ENCODE peak calls at places on chromosomes 2 and 18, in eight cellular contexts. E is lower lobe of right lung, F is heart left ventricle, J is heart right ventricle, U is adrenal gland, R is A549, G is keratinocyte, D is gastrocnemius medialis. W is an unnamed sample.

GRCh38 chr2:88182721-88183120 is 12.6 kb downstream of the THNSL2 start:
- DNase-seq in E (no peak), F (no peak), J (no peak), U (no peak), R (no peak), G (no peak), D (no peak), W (no peak)

GRCh38 chr2:168137510-168138180 is 109.8 kb downstream of the STK39 start:
- DNase-seq in E (no peak), F (no peak), J (no peak), U (no peak), R (no peak), G (no peak), D (no peak), W (no peak)

GRCh38 chr2:201057089-201057499 is 14.4 kb downstream of the HYCC2 start:
- DNase-seq in E (no peak), F (no peak), J (no peak), U (no peak), R (no peak), G (no peak), D (no peak), W (no peak)

GRCh38 chr18:60197233-60197632 is 175.3 kb downstream of the MC4R start:
- DNase-seq in E (no peak), F (no peak), J (no peak), U (no peak), R (no peak), G (no peak), D (no peak), W (no peak)

GRCh38 chr2:47239119-47239969 is 84.2 kb upstream of the STPG4 start:
- DNase-seq in E (no peak), F (no peak), J (no peak), U (no peak), R (no peak), G (no peak), D (no peak), W (no peak)

GRCh38 chr2:113273031-113273551 is 5.6 kb downstream of the PAX8 start:
- DNase-seq in E (no peak), F (no peak), J (no peak), U (no peak), R (peak; percentile 53), G (no peak), D (no peak), W (no peak)

GRCh38 chr18:64668563-64668962 is 519.7 kb upstream of the LINC00305 start:
- DNase-seq in E (no peak), F (no peak), J (no peak), U (no peak), R (no peak), G (no peak), D (no peak), W (no peak)

GRCh38 chr2:11766016-11766415 is 19.6 kb downstream of the LPIN1 start:
- DNase-seq in E (no peak), F (no peak), J (no peak), U (no peak), R (no peak), G (no peak), D (no peak), W (no peak)

DNA sequence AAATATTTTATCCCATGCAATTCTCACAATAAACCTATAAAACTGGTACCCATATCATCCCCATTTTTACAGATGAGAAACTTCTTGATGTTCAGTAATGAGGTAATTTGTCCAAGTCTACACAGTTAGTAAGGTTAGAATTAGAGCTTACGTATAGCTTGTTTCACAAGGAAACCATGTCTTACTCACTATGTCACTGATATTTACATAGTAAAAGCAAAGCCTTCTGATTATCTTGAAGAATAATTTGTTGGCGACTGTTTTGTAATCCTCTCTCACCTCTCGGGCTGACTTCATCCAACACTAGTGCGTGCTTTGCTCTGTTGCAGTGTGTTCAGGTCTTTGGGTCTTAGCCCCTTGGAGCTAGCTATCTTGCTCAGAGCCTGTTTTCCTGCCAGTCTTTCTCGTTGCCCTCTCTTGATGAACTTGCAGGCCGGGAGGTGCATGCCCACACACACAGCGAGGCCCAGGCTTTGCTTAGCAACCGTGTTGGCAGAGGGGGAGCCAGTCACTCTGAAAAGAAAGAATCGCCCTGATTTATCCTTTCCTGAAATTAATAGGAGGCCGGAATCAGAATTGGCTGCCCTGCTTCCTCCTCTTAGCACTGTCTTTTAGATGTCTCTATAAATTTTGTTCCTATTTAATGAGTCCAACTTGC is 97.7 kb upstream of the SEC11C start:
- DNase-seq in E (no peak), F (no peak), J (no peak), U (no peak), R (no peak), G (no peak), D (no peak), W (no peak)
- H3K27ac ChIP-seq in E (no peak overlapping the region), F (peak overlapping the region; percentile 19), J (no peak overlapping the region), U (no peak overlapping the region), R (no peak overlapping the region), G (no peak overlapping the region), D (peak overlapping the region; percentile 47), W (no peak overlapping the region)

GRCh38 chr2:32727157-32727556 is 99.3 kb downstream of the TTC27 start:
- DNase-seq in E (no peak), F (no peak), J (no peak), U (no peak), R (no peak), G (no peak), D (no peak), W (no peak)
- H3K27ac ChIP-seq in E (no peak overlapping the region), F (no peak overlapping the region), J (no peak overlapping the region), U (no peak overlapping the region), R (no peak overlapping the region), G (no peak overlapping the region), D (no peak overlapping the region), W (no peak overlapping the region)

GRCh38 chr18:78722391-78722790 is 257.2 kb upstream of the SALL3 start:
- DNase-seq in E (no peak), F (no peak), J (no peak), U (no peak), R (no peak), G (no peak), D (no peak), W (no peak)

GRCh38 chr18:78721281-78721949 is 258.2 kb upstream of the SALL3 start:
- DNase-seq in E (no peak), F (no peak), J (no peak), U (no peak), R (no peak), G (no peak), D (no peak), W (no peak)

GRCh38 chr18:78721986-78722385 is 257.6 kb upstream of the SALL3 start:
- DNase-seq in E (no peak), F (no peak), J (no peak), U (no peak), R (no peak), G (no peak), D (no peak), W (no peak)

GRCh38 chr18:78724214-78724834 is 255.3 kb upstream of the SALL3 start:
- DNase-seq in E (no peak), F (no peak), J (no peak), U (no peak), R (no peak), G (no peak), D (no peak), W (no peak)

DNA sequence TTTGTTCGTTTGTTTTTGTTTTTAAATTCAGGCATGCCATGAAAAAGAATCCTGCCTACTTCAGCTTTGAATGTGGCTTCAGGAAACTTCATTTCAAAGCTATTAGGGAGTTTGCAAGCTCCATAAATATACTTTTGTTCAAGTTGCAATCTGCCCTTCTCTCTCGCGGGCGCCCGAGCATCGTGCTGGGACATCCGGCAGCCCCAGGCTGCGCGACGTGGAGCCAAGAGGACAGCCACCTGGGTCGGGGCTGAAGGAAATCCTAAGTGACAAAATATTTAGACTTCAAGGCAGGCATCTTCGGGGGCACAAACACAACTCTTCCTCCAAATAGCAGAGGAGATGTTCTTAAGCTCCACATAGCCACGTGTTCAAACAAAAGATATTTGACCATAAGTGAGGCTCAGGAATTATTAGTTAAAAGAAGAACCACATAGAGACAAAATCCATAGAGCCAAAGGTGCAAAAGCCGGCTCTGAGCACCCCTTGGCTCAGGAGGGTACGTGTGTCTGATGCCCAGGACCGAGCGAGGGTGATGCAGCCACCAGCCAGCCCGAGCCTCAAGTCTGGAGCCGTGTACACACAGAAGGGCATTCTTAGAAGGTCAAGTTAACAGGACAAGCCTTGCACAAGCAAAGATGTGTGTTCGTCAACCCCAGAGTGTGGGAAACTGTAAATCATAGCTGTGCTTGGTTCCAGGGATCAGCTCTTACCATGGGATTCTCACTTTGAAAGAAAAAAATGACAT is 256.5 kb upstream of the SALL3 start:
- DNase-seq in E (no peak), F (no peak), J (no peak), U (no peak), R (no peak), G (no peak), D (no peak), W (no peak)
- H3K27ac ChIP-seq in E (no peak overlapping the region), F (no peak overlapping the region), J (no peak overlapping the region), U (no peak overlapping the region), R (no peak overlapping the region), G (no peak overlapping the region), D (no peak overlapping the region), W (no peak overlapping the region)

DNA sequence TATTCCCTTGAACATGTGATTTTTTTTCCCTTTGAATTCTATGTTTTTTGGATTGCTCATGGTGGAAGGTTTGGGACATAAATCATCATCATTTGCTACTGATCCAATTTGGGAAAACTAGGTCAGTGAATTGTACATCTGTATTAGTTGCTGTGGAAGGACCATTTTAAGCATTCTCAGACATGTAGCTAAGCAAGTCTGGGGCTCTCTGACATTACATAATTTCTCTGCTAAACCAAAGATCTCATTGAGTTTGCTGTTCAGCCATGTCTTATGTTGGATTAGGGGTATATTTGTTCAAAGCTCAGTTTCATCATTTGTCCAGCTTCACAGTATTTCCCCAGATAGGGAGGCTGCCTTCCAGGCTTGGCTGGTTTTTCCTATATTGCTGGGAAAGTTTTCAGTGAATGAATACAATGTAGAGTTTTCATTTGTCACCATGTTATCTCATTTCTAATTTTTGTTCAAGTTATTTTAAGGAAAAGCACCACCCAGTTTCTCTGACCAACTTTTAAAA is 399.7 kb downstream of the MTX2 start:
- DNase-seq in E (no peak), F (no peak), J (no peak), U (no peak), R (no peak), G (no peak), D (no peak), W (no peak)
- H3K27ac ChIP-seq in E (no peak overlapping the region), F (no peak overlapping the region), J (peak overlapping the region; percentile 57), U (no peak overlapping the region), R (no peak overlapping the region), G (no peak overlapping the region), D (peak overlapping the region; percentile 10), W (no peak overlapping the region)

GRCh38 chr18:37303009-37303408 is 262.6 kb downstream of the CELF4 start:
- DNase-seq in E (no peak), F (no peak), J (no peak), U (no peak), R (no peak), G (no peak), D (no peak), W (no peak)

GRCh38 chr18:37297106-37297505 is 268.5 kb downstream of the CELF4 start:
- DNase-seq in E (no peak), F (no peak), J (no peak), U (no peak), R (no peak), G (no peak), D (no peak), W (no peak)

GRCh38 chr18:37302519-37302918 is 263.1 kb downstream of the CELF4 start:
- DNase-seq in E (no peak), F (no peak), J (no peak), U (no peak), R (no peak), G (no peak), D (no peak), W (no peak)

GRCh38 chr18:37298816-37299215 is 266.8 kb downstream of the CELF4 start:
- DNase-seq in E (no peak), F (no peak), J (no peak), U (no peak), R (no peak), G (no peak), D (no peak), W (no peak)

GRCh38 chr18:37299471-37300304 is 265.9 kb downstream of the CELF4 start:
- DNase-seq in E (peak; percentile 81), F (peak; percentile 85), J (peak; percentile 85), U (peak; percentile 92), R (peak; percentile 92), G (peak; percentile 32), D (peak; percentile 17), W (peak; percentile 73)
- H3K27ac ChIP-seq in E (no peak overlapping the region), F (no peak overlapping the region), J (no peak overlapping the region), U (no peak overlapping the region), R (peak overlapping the region; percentile 78), G (no peak overlapping the region), D (no peak overlapping the region), W (no peak overlapping the region)